ENCODE peak calls at places on chromosomes 7 and 10, in eight cellular contexts. Y, B, H, C, S, Z, V and M are unnamed samples.

GRCh38 chr10:133359554-133359971 is 1.7 kb upstream of the FUOM start:
- DNase-seq in B (no peak), C (no peak), H (no peak), Z (no peak), S (peak; percentile 77), V (no peak), Y (peak; percentile 53), M (no peak)

GRCh38 chr7:82859106-82859850 is 303.4 kb downstream of the PCLO start:
- DNase-seq in Z (no peak), S (no peak), H (peak; percentile 43), B (no peak), C (no peak), Y (no peak), V (peak; percentile 61), M (peak; percentile 50)

GRCh38 chr7:107596881-107597581 is 17.0 kb downstream of the BCAP29 start:
- DNase-seq in S (no peak), H (peak; percentile 81), C (no peak), Z (no peak), V (peak; percentile 17), Y (no peak), B (no peak), M (peak; percentile 52)

GRCh38 chr7:130845581-130846085 is 111.6 kb upstream of the KLF14 start:
- DNase-seq in Y (no peak), V (peak; percentile 89), H (peak; percentile 63), B (no peak), S (no peak), C (no peak), Z (no peak), M (peak; percentile 65)

GRCh38 chr7:31791881-31792280 is 104.9 kb downstream of the PPP1R17 start:
- DNase-seq in V (peak; percentile 36), S (no peak), Z (no peak), B (no peak), C (no peak), Y (no peak), H (peak; percentile 1), M (no peak)

GRCh38 chr7:101108330-101108857 is 18.5 kb upstream of the SERPINE1 start:
- DNase-seq in B (peak; percentile 60), H (peak; percentile 54), S (no peak), V (peak; percentile 65), C (no peak), Z (peak; percentile 64), Y (no peak), M (peak; percentile 88)

GRCh38 chr10:93815304-93816091 is 57.8 kb downstream of the LGI1 start:
- DNase-seq in Z (no peak), C (no peak), H (no peak), V (no peak), B (peak; percentile 74), S (no peak), Y (no peak), M (no peak)

GRCh38 chr7:18756378-18757050 is 261.0 kb downstream of the HDAC9 start:
- DNase-seq in Y (no peak), C (no peak), V (no peak), S (no peak), B (no peak), Z (no peak), H (no peak), M (no peak)

GRCh38 chr7:36075561-36075960 is 77.5 kb upstream of the EEPD1 start:
- DNase-seq in B (peak; percentile 13), Y (no peak), Z (no peak), S (no peak), C (no peak), V (no peak), H (no peak), M (no peak)

GRCh38 chr7:37440738-37441404 is 7.8 kb downstream of the ELMO1 start:
- DNase-seq in C (no peak), B (no peak), Z (no peak), S (no peak), H (no peak), V (no peak), Y (peak; percentile 22), M (no peak)

GRCh38 chr7:46554688-46555422 is 633.8 kb upstream of the IGFBP3 start:
- DNase-seq in V (peak; percentile 79), C (no peak), Y (no peak), S (no peak), B (no peak), H (no peak), Z (no peak), M (no peak)

GRCh38 chr10:83273035-83273434 is 866.3 kb upstream of the GHITM start:
- DNase-seq in Z (no peak), V (no peak), B (no peak), S (no peak), H (no peak), C (no peak), Y (no peak), M (no peak)

GRCh38 chr7:81007053-81007452 is 88.2 kb upstream of the SEMA3C start:
- DNase-seq in V (peak; percentile 32), S (no peak), B (no peak), Y (no peak), Z (no peak), H (peak; percentile 2), C (no peak), M (peak; percentile 28)

GRCh38 chr10:31484407-31485135 is 165.6 kb downstream of the ZEB1 start:
- DNase-seq in Y (no peak), S (no peak), C (no peak), B (no peak), Z (no peak), H (peak; percentile 69), V (peak; percentile 55), M (peak; percentile 46)

GRCh38 chr7:6171532-6172330 is 100.7 kb downstream of the CYTH3 start:
- DNase-seq in Z (peak; percentile 59), Y (no peak), H (no peak), B (peak; percentile 70), S (no peak), V (no peak), C (no peak), M (no peak)

GRCh38 chr7:45435846-45436245 is 138.3 kb upstream of the ADCY1 start:
- DNase-seq in Y (no peak), Z (no peak), V (peak; percentile 94), S (no peak), C (no peak), H (peak; percentile 40), B (no peak), M (peak; percentile 67)

GRCh38 chr10:97584060-97584797 is at the start of gene HOGA1:
- DNase-seq in C (no peak), Z (peak; percentile 83), H (peak; percentile 60), V (peak; percentile 72), S (no peak), B (peak; percentile 36), Y (peak; percentile 32), M (peak; percentile 72)

GRCh38 chr10:3889961-3890522 is 105.0 kb upstream of the KLF6 start:
- DNase-seq in S (no peak), V (peak; percentile 95), C (no peak), H (peak; percentile 80), Y (no peak), Z (no peak), B (no peak), M (peak; percentile 59)

GRCh38 chr10:112907893-112908292 is 42.2 kb upstream of the TCF7L2 start:
- DNase-seq in H (no peak), B (no peak), S (no peak), Y (no peak), C (no peak), Z (no peak), V (peak; percentile 10), M (peak; percentile 61)

GRCh38 chr7:121394709-121395140 is 1.4 kb downstream of the FAM3C start:
- DNase-seq in C (no peak), H (peak; percentile 7), V (peak; percentile 8), Y (no peak), S (peak; percentile 46), Z (no peak), B (no peak), M (peak; percentile 14)
- H3K4me3 ChIP-seq in C (no peak overlapping the region), H (peak overlapping the region; percentile 77), V (peak overlapping the region; percentile 89), Y (no peak overlapping the region), S (peak overlapping the region; percentile 77), Z (no peak overlapping the region), B (peak overlapping the region; percentile 94), M (peak overlapping the region; percentile 77)

DNA sequence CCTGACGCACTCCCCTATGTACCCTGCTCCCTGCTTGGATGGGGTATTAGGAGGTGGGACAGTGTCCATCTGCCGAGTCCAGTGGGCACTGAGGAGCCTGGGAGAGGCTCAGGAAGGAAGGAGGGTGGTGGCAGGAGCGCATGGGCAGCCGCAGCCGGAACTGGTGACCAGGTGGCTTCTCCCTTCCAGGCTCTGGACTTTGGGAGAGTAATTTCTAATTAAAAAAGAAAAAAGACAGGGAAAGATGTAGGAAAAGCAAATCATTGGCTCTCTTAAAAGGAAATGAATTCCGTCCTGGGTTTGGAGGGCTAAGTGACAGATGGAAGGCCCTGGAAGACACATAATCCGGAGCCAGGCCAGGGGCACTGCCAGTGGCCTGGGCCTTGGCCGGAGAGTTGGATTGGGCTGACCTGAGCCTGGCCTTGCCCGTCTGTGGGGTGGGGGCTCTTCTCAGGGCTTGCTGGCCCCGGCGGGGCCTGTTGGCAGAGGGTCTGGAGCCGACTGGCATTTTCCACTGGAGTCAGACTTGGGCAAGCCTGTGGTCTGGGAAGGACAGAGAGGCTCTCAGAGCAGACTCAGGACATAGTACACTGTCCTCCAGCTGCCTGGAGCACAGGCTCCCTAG is 63.0 kb downstream of the NEURL1 start:
- DNase-seq in C (no peak), S (no peak), V (no peak), Y (no peak), H (no peak), Z (no peak), B (no peak), M (no peak)
- H3K4me3 ChIP-seq in C (no peak overlapping the region), S (no peak overlapping the region), V (no peak overlapping the region), Y (no peak overlapping the region), H (no peak overlapping the region), Z (no peak overlapping the region), B (no peak overlapping the region), M (no peak overlapping the region)

DNA sequence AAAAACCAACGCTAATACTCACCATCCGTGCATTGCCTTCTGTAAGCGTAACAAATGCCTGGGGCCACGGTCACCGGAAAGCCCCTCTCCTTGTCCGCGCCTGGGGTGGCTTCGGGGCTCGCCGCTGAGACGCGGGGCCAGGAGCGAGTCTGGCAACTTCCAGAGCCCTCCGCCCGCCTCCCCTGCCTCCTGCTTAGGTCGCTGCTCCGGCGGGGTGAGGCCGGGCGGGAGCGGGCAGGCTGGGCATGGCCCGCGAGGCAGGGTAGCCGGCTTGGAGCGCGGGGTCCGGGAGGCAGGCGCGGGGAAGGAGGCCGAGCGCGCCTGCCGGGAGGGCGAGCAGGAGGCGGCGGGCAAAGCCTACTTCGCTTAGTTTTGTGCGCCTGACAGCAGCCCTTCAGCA is 13.0 kb upstream of the KAT6B start:
- DNase-seq in C (no peak), S (no peak), B (peak; percentile 30), H (no peak), V (peak; percentile 11), Y (no peak), Z (no peak), M (no peak)
- H3K4me3 ChIP-seq in C (no peak overlapping the region), S (no peak overlapping the region), B (peak overlapping the region; percentile 11), H (no peak overlapping the region), V (no peak overlapping the region), Y (no peak overlapping the region), Z (no peak overlapping the region), M (no peak overlapping the region)

DNA sequence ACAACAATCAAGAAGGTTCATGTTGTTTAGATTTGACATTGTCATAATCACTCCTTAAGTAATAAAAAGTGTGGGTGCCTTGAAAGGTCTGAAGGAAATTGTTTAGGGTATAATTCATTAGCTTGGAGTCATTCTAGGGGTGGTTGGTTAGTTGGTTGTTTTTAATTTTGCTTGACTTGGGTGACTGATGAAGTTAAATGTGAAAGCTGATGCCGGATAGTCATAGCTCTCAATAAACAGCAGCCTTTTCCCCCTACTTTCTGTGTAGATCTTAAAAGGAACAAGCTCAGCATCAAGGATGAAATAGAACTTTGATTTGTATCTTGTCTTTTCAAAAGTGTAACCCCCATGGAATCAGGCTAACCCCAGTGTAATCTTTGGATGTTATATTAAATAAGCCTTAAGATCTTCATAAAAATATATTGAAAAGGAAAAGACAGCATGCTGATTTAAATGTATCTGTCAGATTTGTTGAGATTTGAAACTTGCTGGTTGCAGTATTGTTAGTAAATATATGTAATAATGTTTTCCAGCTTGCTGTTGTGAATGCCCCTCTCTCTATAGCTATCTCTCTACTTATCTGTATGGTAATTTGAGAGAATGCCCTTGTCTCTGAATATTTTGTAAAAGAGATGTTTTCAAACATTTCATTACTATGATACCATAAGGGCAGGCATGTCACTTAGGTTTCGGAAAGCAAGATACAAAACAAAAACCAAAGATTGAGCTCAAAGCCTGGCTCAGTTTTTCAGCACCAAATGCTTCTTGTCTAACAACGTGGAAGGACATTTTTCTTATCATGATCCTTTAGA is 148.5 kb downstream of the ARID5B start:
- DNase-seq in S (no peak), H (peak; percentile 52), C (no peak), V (peak; percentile 24), Y (no peak), B (no peak), Z (no peak), M (peak; percentile 43)
- H3K4me3 ChIP-seq in S (peak overlapping the region; percentile 50), H (peak overlapping the region; percentile 88), C (peak overlapping the region; percentile 47), V (peak overlapping the region; percentile 99), Y (no peak overlapping the region), B (no peak overlapping the region), Z (peak overlapping the region; percentile 42), M (peak overlapping the region; percentile 71)